ENCODE peak calls at places on chromosome 20, in four cellular contexts. J, A, B and K are unnamed samples.

GRCh38 chr20:56440346-56441007 is 27.9 kb upstream of the RTF2 start:
- DNase-seq in B (peak; percentile 85), J (no peak), A (no peak), K (peak; percentile 19)

GRCh38 chr20:48826883-48827771 is 672 bp downstream of the PREX1 start:
- DNase-seq in A (peak; percentile 12), J (no peak), B (peak; percentile 64), K (no peak)

GRCh38 chr20:8155229-8155628 is 23.2 kb downstream of the PLCB1 start:
- DNase-seq in A (no peak), B (no peak), J (no peak), K (no peak)

GRCh38 chr20:38420232-38421085 is 14.7 kb downstream of the SNHG17 start:
- DNase-seq in A (no peak), J (no peak), B (no peak), K (no peak)

GRCh38 chr20:8267009-8267408 is 134.9 kb downstream of the PLCB1 start:
- DNase-seq in J (no peak), B (no peak), A (no peak), K (no peak)

GRCh38 chr20:22684763-22685443 is 100.5 kb upstream of the FOXA2 start:
- DNase-seq in A (no peak), J (no peak), B (no peak), K (no peak)

GRCh38 chr20:8427419-8428065 is 295.5 kb downstream of the PLCB1 start:
- DNase-seq in B (no peak), A (no peak), J (no peak), K (no peak)

GRCh38 chr20:11140359-11140758 is 466.6 kb upstream of the JAG1 start:
- DNase-seq in B (no peak), J (no peak), A (no peak), K (no peak)

GRCh38 chr20:44495802-44496481 is 20.3 kb downstream of the TTPAL start:
- DNase-seq in J (no peak), B (no peak), A (no peak), K (no peak)

GRCh38 chr20:43459022-43459942 is 1.6 kb downstream of the SRSF6 start:
- DNase-seq in B (peak; percentile 49), J (no peak), A (peak; percentile 39), K (no peak)

GRCh38 chr20:10461495-10461894 is 26.4 kb downstream of the SLX4IP start:
- DNase-seq in A (peak; percentile 33), B (no peak), J (no peak), K (no peak)

GRCh38 chr20:64205611-64206026 is 41.4 kb downstream of the MYT1 start:
- DNase-seq in B (no peak), J (no peak), A (no peak), K (no peak)

DNA sequence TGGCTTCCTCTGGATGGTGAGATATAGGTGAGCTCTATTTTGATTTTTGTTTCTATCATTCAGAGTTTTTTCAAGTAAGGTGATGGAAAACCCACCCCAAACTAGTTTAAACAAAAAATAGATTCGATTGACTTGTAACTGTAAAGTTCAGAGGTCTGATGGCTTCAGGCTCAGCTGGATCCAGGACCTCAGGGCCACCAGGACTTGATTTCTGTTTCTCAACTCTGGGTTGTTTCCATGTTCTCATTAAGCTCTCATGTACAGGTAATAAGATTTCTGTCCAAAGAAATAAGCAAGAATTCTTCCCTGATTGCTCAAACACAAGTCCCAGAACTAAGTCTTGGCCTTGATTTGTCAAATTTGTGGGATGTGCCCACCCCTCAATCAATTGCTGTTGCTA is 67.0 kb downstream of the DLGAP4 start:
- DNase-seq in A (no peak), J (no peak), B (no peak), K (no peak)
- H3K27me3 ChIP-seq in A (no peaks in the 10 kb centered on the region), J (peaks cover 3% of the 10 kb centered on the region), B (no peaks in the 10 kb centered on the region), K (peaks cover 5% of the 10 kb centered on the region)

GRCh38 chr20:32007787-32008616 is 2.2 kb upstream of the CCM2L start:
- DNase-seq in J (no peak), A (no peak), B (no peak), K (no peak)
- H3K27ac ChIP-seq in J (no peak overlapping the region), A (no peak overlapping the region), B (no peak overlapping the region), K (no peak overlapping the region)

GRCh38 chr20:63136296-63136695 is 79.6 kb downstream of the YTHDF1 start:
- DNase-seq in B (no peak), A (no peak), J (peak; percentile 39), K (no peak)
- H3K27me3 ChIP-seq in B (no peaks in the 10 kb centered on the region), A (no peaks in the 10 kb centered on the region), J (peaks cover 48% of the 10 kb centered on the region), K (peaks cover 11% of the 10 kb centered on the region)

DNA sequence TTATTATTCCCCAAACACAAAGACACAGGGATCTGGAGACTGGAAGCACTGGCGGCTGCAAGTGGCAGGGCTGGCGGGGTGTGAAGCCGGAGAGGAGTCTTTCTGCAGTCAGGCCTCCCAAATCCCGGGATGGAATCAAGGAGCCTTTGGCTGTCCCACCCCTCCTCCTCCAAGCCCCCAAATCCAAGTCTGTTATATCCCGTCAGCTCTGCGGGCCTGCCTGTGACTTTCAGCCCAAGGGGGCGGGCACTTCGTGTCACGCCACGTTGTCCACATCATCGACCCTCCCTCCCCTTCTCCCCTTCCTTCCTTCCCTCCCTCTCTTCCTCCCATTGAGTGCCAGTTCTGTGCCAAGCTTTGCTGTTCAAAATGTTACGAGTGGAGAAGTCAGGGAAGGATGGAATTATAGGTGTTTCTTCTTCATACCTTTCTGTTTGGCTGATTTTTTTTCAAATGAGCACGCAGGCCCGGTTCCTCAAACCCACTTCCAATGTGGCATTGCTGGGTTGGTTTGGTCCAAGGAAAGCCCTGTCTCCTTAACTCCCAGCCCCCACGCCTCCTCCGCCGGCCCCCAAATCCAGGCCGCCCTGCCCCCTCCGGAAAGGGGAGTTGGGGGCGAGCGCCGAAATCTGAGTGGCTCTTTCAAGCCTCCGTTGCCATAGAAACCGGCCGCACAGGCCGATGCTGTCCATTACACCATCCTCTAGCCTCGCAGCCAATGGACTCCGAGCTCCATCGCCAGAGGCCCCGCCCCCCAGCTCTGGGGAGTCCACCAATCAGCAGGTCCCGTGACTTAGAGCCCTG is 12.7 kb downstream of the ZCCHC3 start:
- DNase-seq in B (peak; percentile 70), J (peak; percentile 89), A (peak; percentile 94), K (peak; percentile 72)
- H3K27ac ChIP-seq in B (no peak overlapping the region), J (peak overlapping the region; percentile 71), A (peak overlapping the region; percentile 59), K (no peak overlapping the region)

DNA sequence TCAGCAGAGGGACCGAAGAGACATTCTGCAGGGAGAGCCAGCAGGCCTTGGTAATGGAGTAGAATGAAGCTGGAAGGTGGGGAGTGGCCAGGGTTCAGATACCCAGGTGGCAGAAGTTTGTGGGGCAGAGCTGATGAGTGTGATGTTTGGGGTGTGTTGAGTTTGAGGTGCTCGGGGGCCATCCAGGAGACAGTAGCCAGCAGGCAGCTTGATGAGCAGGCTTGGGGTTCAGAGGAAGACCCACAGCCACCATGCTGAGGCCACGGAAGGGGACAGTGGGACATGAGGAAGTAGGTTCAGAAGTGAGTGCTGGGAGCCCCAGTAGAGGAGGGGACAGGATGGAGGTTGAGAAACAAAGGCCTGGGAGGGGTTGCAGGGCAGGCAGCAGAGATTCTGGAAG is 11.1 kb upstream of the FOXS1 start:
- DNase-seq in B (no peak), J (no peak), A (no peak), K (no peak)
- H3K27me3 ChIP-seq in B (peaks cover 29% of the 10 kb centered on the region), J (peaks cover 12% of the 10 kb centered on the region), A (peaks cover 2% of the 10 kb centered on the region), K (peaks cover 51% of the 10 kb centered on the region)

GRCh38 chr20:62156254-62156556 is 12.6 kb downstream of the SS18L1 start:
- DNase-seq in A (no peak), J (no peak), B (no peak), K (no peak)
- H3K27ac ChIP-seq in A (no peak overlapping the region), J (no peak overlapping the region), B (no peak overlapping the region), K (no peak overlapping the region)

DNA sequence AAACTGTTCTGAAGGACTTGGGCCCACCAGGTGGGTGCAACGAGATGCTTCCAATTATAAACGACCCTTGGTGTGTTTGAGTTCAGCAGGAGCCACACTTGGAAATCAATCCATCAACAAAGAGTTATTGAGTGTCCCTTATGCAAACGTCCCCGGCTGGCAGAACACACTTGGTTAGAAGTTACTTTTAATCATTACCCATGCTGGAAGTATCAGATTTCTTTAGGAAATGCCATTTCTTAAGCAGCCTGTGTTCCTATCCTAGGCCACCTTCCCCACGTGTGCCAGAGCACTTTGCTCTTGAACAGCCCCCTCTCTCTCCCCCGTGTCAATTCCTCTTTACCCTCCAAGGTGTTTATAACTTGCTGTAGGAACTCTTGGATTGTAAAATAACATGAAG is 37.7 kb upstream of the ZNF831 start:
- DNase-seq in B (no peak), A (no peak), J (no peak), K (no peak)
- H3K27me3 ChIP-seq in B (no peaks in the 10 kb centered on the region), A (no peaks in the 10 kb centered on the region), J (no peaks in the 10 kb centered on the region), K (no peaks in the 10 kb centered on the region)

GRCh38 chr20:36097331-36097730 is 57.2 kb upstream of the EPB41L1 start:
- DNase-seq in A (no peak), J (no peak), B (no peak), K (no peak)

GRCh38 chr20:36099106-36099505 is 55.4 kb upstream of the EPB41L1 start:
- DNase-seq in A (no peak), J (no peak), B (no peak), K (no peak)

GRCh38 chr20:36097751-36098151 is 56.8 kb upstream of the EPB41L1 start:
- DNase-seq in A (no peak), J (no peak), B (no peak), K (no peak)

GRCh38 chr20:36096404-36096799 is 58.1 kb upstream of the EPB41L1 start:
- DNase-seq in J (no peak), A (no peak), B (no peak), K (no peak)

GRCh38 chr20:36098364-36098763 is 56.2 kb upstream of the EPB41L1 start:
- DNase-seq in B (no peak), A (peak; percentile 39), J (no peak), K (no peak)
- H3K27ac ChIP-seq in B (no peak overlapping the region), A (peak overlapping the region; percentile 87), J (peak overlapping the region; percentile 88), K (no peak overlapping the region)

GRCh38 chr20:37407573-37408002 is 61.6 kb downstream of the SRC start:
- DNase-seq in B (no peak), J (no peak), A (no peak), K (no peak)

GRCh38 chr20:37406010-37406998 is 60.4 kb downstream of the SRC start:
- DNase-seq in J (no peak), B (no peak), A (peak; percentile 38), K (peak; percentile 16)

GRCh38 chr20:37407117-37407566 is 61.2 kb downstream of the SRC start:
- DNase-seq in A (no peak), J (no peak), B (no peak), K (no peak)

GRCh38 chr20:37408930-37409210 is 62.9 kb downstream of the SRC start:
- DNase-seq in B (no peak), A (no peak), J (no peak), K (no peak)

GRCh38 chr20:37408202-37408929 is 62.4 kb downstream of the SRC start:
- DNase-seq in B (no peak), A (no peak), J (no peak), K (no peak)
- H3K27me3 ChIP-seq in B (peaks cover 8% of the 10 kb centered on the region), A (no peaks in the 10 kb centered on the region), J (no peaks in the 10 kb centered on the region), K (peaks cover 4% of the 10 kb centered on the region)